ENCODE peak calls at places on chromosome 18, in ten cellular contexts. N is A549, L is neural progenitor cell, I is left lung, E is AG10803, V is Calu3, W is nephron progenitor cell, O is prostate gland, D is tibial nerve, B is type B pancreatic cell. X is an unnamed sample.

GRCh38 chr18:47206945-47207637 is 30.9 kb upstream of the IER3IP1 start:
- DNase-seq in N (no peak), L (peak; percentile 73), I (no peak), E (peak; percentile 5), V (no peak), W (no peak), O (no peak), D (no peak), B (no peak), X (no peak)

GRCh38 chr18:5909130-5909529 is 13.8 kb upstream of the TMEM200C start:
- DNase-seq in N (no peak), L (no peak), I (no peak), E (no peak), V (no peak), W (no peak), O (no peak), D (no peak), B (no peak), X (no peak)

GRCh38 chr18:75162467-75162866 is 46.5 kb downstream of the PTGR3 start:
- DNase-seq in N (no peak), L (no peak), I (no peak), E (peak; percentile 25), V (no peak), W (no peak), O (no peak), D (no peak), B (no peak), X (peak; percentile 39)

GRCh38 chr18:27143580-27144287 is 41.4 kb downstream of the CHST9 start:
- DNase-seq in N (no peak), L (no peak), I (no peak), E (no peak), V (peak; percentile 56), W (no peak), O (no peak), D (no peak), B (no peak), X (no peak)

GRCh38 chr18:74225193-74225840 is 66.4 kb downstream of the CYB5A start:
- DNase-seq in N (no peak), L (no peak), I (no peak), E (no peak), V (peak; percentile 56), W (no peak), O (no peak), D (no peak), B (no peak), X (peak; percentile 21)

GRCh38 chr18:80243204-80243603 is 4.1 kb downstream of the PARD6G start:
- DNase-seq in N (no peak), L (no peak), I (no peak), E (no peak), V (no peak), W (no peak), O (no peak), D (no peak), B (no peak), X (peak; percentile 22)

GRCh38 chr18:74326238-74326637 is 10.6 kb downstream of the C18orf63 start:
- DNase-seq in N (no peak), L (no peak), I (no peak), E (no peak), V (no peak), W (no peak), O (no peak), D (no peak), B (no peak), X (no peak)

GRCh38 chr18:75213610-75214009 is 3.0 kb downstream of the TSHZ1 start:
- DNase-seq in N (no peak), L (no peak), I (no peak), E (peak; percentile 79), V (no peak), W (no peak), O (no peak), D (no peak), B (no peak), X (peak; percentile 4)

GRCh38 chr18:78526275-78526674 is 453.3 kb upstream of the SALL3 start:
- DNase-seq in N (no peak), L (no peak), I (no peak), E (no peak), V (no peak), W (no peak), O (no peak), D (no peak), B (no peak), X (no peak)

GRCh38 chr18:9117980-9118841 is 15.7 kb downstream of the NDUFV2 start:
- DNase-seq in N (no peak), L (no peak), I (no peak), E (no peak), V (no peak), W (no peak), O (no peak), D (no peak), B (no peak), X (peak; percentile 70)

GRCh38 chr18:28041366-28041765 is 135.6 kb downstream of the CDH2 start:
- DNase-seq in N (no peak), L (peak; percentile 87), I (no peak), E (peak; percentile 80), V (no peak), W (no peak), O (no peak), D (no peak), B (no peak), X (no peak)

GRCh38 chr18:55247032-55247431 is 287.8 kb upstream of the CCDC68 start:
- DNase-seq in N (no peak), L (no peak), I (no peak), E (no peak), V (no peak), W (no peak), O (no peak), D (no peak), B (no peak), X (no peak)
- TF ChIP-seq CTCF in N (no peak), L (no peak), I (no peak), E (no peak), V (no peak), W (no peak), O (no peak), D (no peak), B (no peak), X (no peak)

GRCh38 chr18:3357516-3357915 is 92.5 kb upstream of the TGIF1 start:
- DNase-seq in N (no peak), L (no peak), I (no peak), E (no peak), V (no peak), W (no peak), O (no peak), D (no peak), B (no peak), X (no peak)
- TF ChIP-seq CTCF in N (no peak), L (no peak), I (no peak), E (no peak), V (no peak), W (no peak), O (no peak), D (no peak), B (no peak), X (no peak)

GRCh38 chr18:22332590-22332989 is 85.1 kb downstream of the CTAGE1 start:
- DNase-seq in N (peak; percentile 12), L (peak; percentile 54), I (no peak), E (no peak), V (no peak), W (no peak), O (no peak), D (no peak), B (no peak), X (no peak)
- TF ChIP-seq CTCF in N (no peak), L (peak; percentile 53), I (no peak), E (no peak), V (no peak), W (peak; percentile 11), O (no peak), D (no peak), B (peak; percentile 20), X (no peak)

DNA sequence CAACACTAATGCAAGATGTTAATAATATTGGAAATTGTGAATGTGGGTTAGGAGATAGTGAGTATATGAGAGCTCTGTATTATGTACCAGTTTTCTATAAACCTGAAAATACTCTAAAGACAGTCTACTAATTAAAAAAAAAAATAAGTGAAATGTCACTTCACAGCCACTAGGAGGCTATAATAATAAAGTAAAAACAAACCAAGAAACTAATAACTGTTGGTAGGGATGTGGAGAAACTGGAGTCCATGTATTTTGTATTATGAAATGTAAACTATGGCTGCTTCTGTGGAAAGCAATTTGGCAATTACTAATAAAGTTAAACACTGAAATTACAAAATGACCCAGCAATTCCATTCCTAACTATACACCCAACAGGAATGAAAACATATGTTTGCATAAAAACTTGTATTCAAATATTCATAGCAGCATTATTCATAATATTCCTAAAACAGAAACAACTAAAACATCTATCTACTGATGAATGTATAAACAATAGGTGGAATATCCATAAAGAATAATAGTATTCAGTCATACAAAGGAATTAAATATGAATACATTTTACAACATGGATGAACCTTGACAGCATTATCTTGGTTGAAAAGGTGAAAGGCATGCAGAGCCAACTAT is 36.2 kb downstream of the CCDC178 start:
- DNase-seq in N (no peak), L (no peak), I (no peak), E (no peak), V (no peak), W (no peak), O (no peak), D (no peak), B (no peak), X (no peak)
- TF ChIP-seq CTCF in N (no peak), L (peak; percentile 62), I (peak; percentile 24), E (peak; percentile 20), V (peak; percentile 51), W (peak; percentile 46), O (no peak), D (no peak), B (peak; percentile 72), X (peak; percentile 25)

GRCh38 chr18:49859006-49859359 is 45.6 kb upstream of the ACAA2 start:
- DNase-seq in N (no peak), L (no peak), I (no peak), E (no peak), V (no peak), W (no peak), O (no peak), D (no peak), B (no peak), X (no peak)
- TF ChIP-seq CTCF in N (peak; percentile 18), L (no peak), I (peak; percentile 8), E (no peak), V (peak; percentile 3), W (no peak), O (no peak), D (no peak), B (peak; percentile 46), X (no peak)

X was measured in epithelial cell of esophagus.